ENCODE peak calls at places on chromosome 20, in eight cellular contexts. One of them, this sample, is unnamed.

GRCh38 chr20:23165964-23166363 is 79.8 kb upstream of the CD93 start:
- DNase-seq in endodermal cell: no peak
- DNase-seq in activated T-helper 1 cell treated with anti-CD3 and anti-CD28 coated beads, Interleukin-12 subunit alpha, Interleukin-12 subunit beta, Interleukin-2, Interleukin-4 antibody, amounts not matched to agents 30 ng/mL and 10 ng/mL and 1 ng/mL, durations not matched to agents 14 hours and 24 hours and 36 hours: no peak
- DNase-seq in psoas muscle: no peak
- DNase-seq in GM06990: no peak
- DNase-seq in germinal center: no peak
- DNase-seq in activated naive CD4-positive, alpha-beta T cell: no peak
- DNase-seq in cardiac fibroblast: no peak
- DNase-seq in this sample: no peak

GRCh38 chr20:33013701-33014326 is 6.3 kb downstream of the BPIFB2 start:
- DNase-seq in endodermal cell: peak
- DNase-seq in activated T-helper 1 cell treated with anti-CD3 and anti-CD28 coated beads, Interleukin-12 subunit alpha, Interleukin-12 subunit beta, Interleukin-2, Interleukin-4 antibody, amounts not matched to agents 30 ng/mL and 10 ng/mL and 1 ng/mL, durations not matched to agents 14 hours and 24 hours and 36 hours: no peak
- DNase-seq in psoas muscle: no peak
- DNase-seq in GM06990: no peak
- DNase-seq in germinal center: no peak
- DNase-seq in activated naive CD4-positive, alpha-beta T cell: no peak
- DNase-seq in cardiac fibroblast: no peak
- DNase-seq in this sample: no peak

GRCh38 chr20:63052571-63053429 is 46.0 kb upstream of the BHLHE23 start:
- DNase-seq in endodermal cell: no peak
- DNase-seq in activated T-helper 1 cell treated with anti-CD3 and anti-CD28 coated beads, Interleukin-12 subunit alpha, Interleukin-12 subunit beta, Interleukin-2, Interleukin-4 antibody, amounts not matched to agents 30 ng/mL and 10 ng/mL and 1 ng/mL, durations not matched to agents 14 hours and 24 hours and 36 hours: no peak
- DNase-seq in psoas muscle: no peak
- DNase-seq in GM06990: no peak
- DNase-seq in germinal center: no peak
- DNase-seq in activated naive CD4-positive, alpha-beta T cell: no peak
- DNase-seq in cardiac fibroblast: no peak
- DNase-seq in this sample: no peak

GRCh38 chr20:38692436-38693411 is 31.6 kb upstream of the SLC32A1 start:
- DNase-seq in endodermal cell: peak
- DNase-seq in activated T-helper 1 cell treated with anti-CD3 and anti-CD28 coated beads, Interleukin-12 subunit alpha, Interleukin-12 subunit beta, Interleukin-2, Interleukin-4 antibody, amounts not matched to agents 30 ng/mL and 10 ng/mL and 1 ng/mL, durations not matched to agents 14 hours and 24 hours and 36 hours: peak
- DNase-seq in psoas muscle: no peak
- DNase-seq in GM06990: no peak
- DNase-seq in germinal center: peak
- DNase-seq in activated naive CD4-positive, alpha-beta T cell: no peak
- DNase-seq in cardiac fibroblast: peak
- DNase-seq in this sample: peak

GRCh38 chr20:43539975-43540672 is 18.7 kb upstream of the SGK2 start:
- DNase-seq in endodermal cell: peak
- DNase-seq in activated T-helper 1 cell treated with anti-CD3 and anti-CD28 coated beads, Interleukin-12 subunit alpha, Interleukin-12 subunit beta, Interleukin-2, Interleukin-4 antibody, amounts not matched to agents 30 ng/mL and 10 ng/mL and 1 ng/mL, durations not matched to agents 14 hours and 24 hours and 36 hours: no peak
- DNase-seq in psoas muscle: no peak
- DNase-seq in GM06990: no peak
- DNase-seq in germinal center: no peak
- DNase-seq in activated naive CD4-positive, alpha-beta T cell: no peak
- DNase-seq in cardiac fibroblast: no peak
- DNase-seq in this sample: no peak

GRCh38 chr20:8150591-8150990 is 18.5 kb downstream of the PLCB1 start:
- DNase-seq in endodermal cell: no peak
- DNase-seq in activated T-helper 1 cell treated with anti-CD3 and anti-CD28 coated beads, Interleukin-12 subunit alpha, Interleukin-12 subunit beta, Interleukin-2, Interleukin-4 antibody, amounts not matched to agents 30 ng/mL and 10 ng/mL and 1 ng/mL, durations not matched to agents 14 hours and 24 hours and 36 hours: no peak
- DNase-seq in psoas muscle: no peak
- DNase-seq in GM06990: no peak
- DNase-seq in germinal center: no peak
- DNase-seq in activated naive CD4-positive, alpha-beta T cell: no peak
- DNase-seq in cardiac fibroblast: peak
- DNase-seq in this sample: no peak

GRCh38 chr20:49685809-49686208 is 27.9 kb downstream of the B4GALT5 start:
- DNase-seq in endodermal cell: no peak
- DNase-seq in activated T-helper 1 cell treated with anti-CD3 and anti-CD28 coated beads, Interleukin-12 subunit alpha, Interleukin-12 subunit beta, Interleukin-2, Interleukin-4 antibody, amounts not matched to agents 30 ng/mL and 10 ng/mL and 1 ng/mL, durations not matched to agents 14 hours and 24 hours and 36 hours: no peak
- DNase-seq in psoas muscle: no peak
- DNase-seq in GM06990: no peak
- DNase-seq in germinal center: no peak
- DNase-seq in activated naive CD4-positive, alpha-beta T cell: no peak
- DNase-seq in cardiac fibroblast: peak
- DNase-seq in this sample: no peak

GRCh38 chr20:23106271-23106851 is 20.2 kb upstream of the CD93 start:
- DNase-seq in endodermal cell: no peak
- DNase-seq in activated T-helper 1 cell treated with anti-CD3 and anti-CD28 coated beads, Interleukin-12 subunit alpha, Interleukin-12 subunit beta, Interleukin-2, Interleukin-4 antibody, amounts not matched to agents 30 ng/mL and 10 ng/mL and 1 ng/mL, durations not matched to agents 14 hours and 24 hours and 36 hours: no peak
- DNase-seq in psoas muscle: no peak
- DNase-seq in GM06990: no peak
- DNase-seq in germinal center: no peak
- DNase-seq in activated naive CD4-positive, alpha-beta T cell: no peak
- DNase-seq in cardiac fibroblast: peak
- DNase-seq in this sample: no peak

GRCh38 chr20:41149679-41150131 is 12.4 kb downstream of the PLCG1 start:
- DNase-seq in endodermal cell: no peak
- DNase-seq in activated T-helper 1 cell treated with anti-CD3 and anti-CD28 coated beads, Interleukin-12 subunit alpha, Interleukin-12 subunit beta, Interleukin-2, Interleukin-4 antibody, amounts not matched to agents 30 ng/mL and 10 ng/mL and 1 ng/mL, durations not matched to agents 14 hours and 24 hours and 36 hours: no peak
- DNase-seq in psoas muscle: peak
- DNase-seq in GM06990: no peak
- DNase-seq in germinal center: no peak
- DNase-seq in activated naive CD4-positive, alpha-beta T cell: no peak
- DNase-seq in cardiac fibroblast: no peak
- DNase-seq in this sample: no peak

GRCh38 chr20:63686492-63687321 is 9.7 kb upstream of the TNFRSF6B start:
- DNase-seq in endodermal cell: no peak
- DNase-seq in activated T-helper 1 cell treated with anti-CD3 and anti-CD28 coated beads, Interleukin-12 subunit alpha, Interleukin-12 subunit beta, Interleukin-2, Interleukin-4 antibody, amounts not matched to agents 30 ng/mL and 10 ng/mL and 1 ng/mL, durations not matched to agents 14 hours and 24 hours and 36 hours: no peak
- DNase-seq in psoas muscle: peak
- DNase-seq in GM06990: no peak
- DNase-seq in germinal center: no peak
- DNase-seq in activated naive CD4-positive, alpha-beta T cell: no peak
- DNase-seq in cardiac fibroblast: peak
- DNase-seq in this sample: peak

GRCh38 chr20:49245921-49246740 is 26.9 kb downstream of the DDX27 start:
- DNase-seq in endodermal cell: peak
- DNase-seq in activated T-helper 1 cell treated with anti-CD3 and anti-CD28 coated beads, Interleukin-12 subunit alpha, Interleukin-12 subunit beta, Interleukin-2, Interleukin-4 antibody, amounts not matched to agents 30 ng/mL and 10 ng/mL and 1 ng/mL, durations not matched to agents 14 hours and 24 hours and 36 hours: no peak
- DNase-seq in psoas muscle: no peak
- DNase-seq in GM06990: no peak
- DNase-seq in germinal center: peak
- DNase-seq in activated naive CD4-positive, alpha-beta T cell: no peak
- DNase-seq in cardiac fibroblast: peak
- DNase-seq in this sample: peak

GRCh38 chr20:22410556-22411130 is 173.7 kb downstream of the FOXA2 start:
- DNase-seq in endodermal cell: no peak
- DNase-seq in activated T-helper 1 cell treated with anti-CD3 and anti-CD28 coated beads, Interleukin-12 subunit alpha, Interleukin-12 subunit beta, Interleukin-2, Interleukin-4 antibody, amounts not matched to agents 30 ng/mL and 10 ng/mL and 1 ng/mL, durations not matched to agents 14 hours and 24 hours and 36 hours: no peak
- DNase-seq in psoas muscle: no peak
- DNase-seq in GM06990: no peak
- DNase-seq in germinal center: no peak
- DNase-seq in activated naive CD4-positive, alpha-beta T cell: no peak
- DNase-seq in cardiac fibroblast: no peak
- DNase-seq in this sample: no peak

GRCh38 chr20:3221398-3222226 is 12.3 kb downstream of the ITPA start:
- DNase-seq in endodermal cell: no peak
- DNase-seq in activated T-helper 1 cell treated with anti-CD3 and anti-CD28 coated beads, Interleukin-12 subunit alpha, Interleukin-12 subunit beta, Interleukin-2, Interleukin-4 antibody, amounts not matched to agents 30 ng/mL and 10 ng/mL and 1 ng/mL, durations not matched to agents 14 hours and 24 hours and 36 hours: no peak
- DNase-seq in psoas muscle: no peak
- DNase-seq in GM06990: no peak
- DNase-seq in germinal center: no peak
- DNase-seq in activated naive CD4-positive, alpha-beta T cell: no peak
- DNase-seq in cardiac fibroblast: no peak
- DNase-seq in this sample: no peak

GRCh38 chr20:15706719-15707118 is 866.5 kb downstream of the KIF16B start:
- DNase-seq in endodermal cell: no peak
- DNase-seq in activated T-helper 1 cell treated with anti-CD3 and anti-CD28 coated beads, Interleukin-12 subunit alpha, Interleukin-12 subunit beta, Interleukin-2, Interleukin-4 antibody, amounts not matched to agents 30 ng/mL and 10 ng/mL and 1 ng/mL, durations not matched to agents 14 hours and 24 hours and 36 hours: no peak
- DNase-seq in psoas muscle: no peak
- DNase-seq in GM06990: no peak
- DNase-seq in germinal center: no peak
- DNase-seq in activated naive CD4-positive, alpha-beta T cell: no peak
- DNase-seq in cardiac fibroblast: no peak
- DNase-seq in this sample: no peak

GRCh38 chr20:58524814-58525213 is 9.6 kb upstream of the APCDD1L start:
- DNase-seq in endodermal cell: no peak
- DNase-seq in activated T-helper 1 cell treated with anti-CD3 and anti-CD28 coated beads, Interleukin-12 subunit alpha, Interleukin-12 subunit beta, Interleukin-2, Interleukin-4 antibody, amounts not matched to agents 30 ng/mL and 10 ng/mL and 1 ng/mL, durations not matched to agents 14 hours and 24 hours and 36 hours: no peak
- DNase-seq in psoas muscle: no peak
- DNase-seq in GM06990: no peak
- DNase-seq in germinal center: no peak
- DNase-seq in activated naive CD4-positive, alpha-beta T cell: no peak
- DNase-seq in cardiac fibroblast: peak
- DNase-seq in this sample: no peak

GRCh38 chr20:44331201-44331600 is 5.6 kb upstream of the R3HDML start:
- DNase-seq in endodermal cell: no peak
- DNase-seq in activated T-helper 1 cell treated with anti-CD3 and anti-CD28 coated beads, Interleukin-12 subunit alpha, Interleukin-12 subunit beta, Interleukin-2, Interleukin-4 antibody, amounts not matched to agents 30 ng/mL and 10 ng/mL and 1 ng/mL, durations not matched to agents 14 hours and 24 hours and 36 hours: no peak
- DNase-seq in psoas muscle: no peak
- DNase-seq in GM06990: no peak
- DNase-seq in germinal center: no peak
- DNase-seq in activated naive CD4-positive, alpha-beta T cell: no peak
- DNase-seq in cardiac fibroblast: no peak
- DNase-seq in this sample: no peak

GRCh38 chr20:23302801-23303200 is 47.8 kb upstream of the NXT1 start:
- DNase-seq in endodermal cell: no peak
- DNase-seq in activated T-helper 1 cell treated with anti-CD3 and anti-CD28 coated beads, Interleukin-12 subunit alpha, Interleukin-12 subunit beta, Interleukin-2, Interleukin-4 antibody, amounts not matched to agents 30 ng/mL and 10 ng/mL and 1 ng/mL, durations not matched to agents 14 hours and 24 hours and 36 hours: no peak
- DNase-seq in psoas muscle: no peak
- DNase-seq in GM06990: no peak
- DNase-seq in germinal center: no peak
- DNase-seq in activated naive CD4-positive, alpha-beta T cell: no peak
- DNase-seq in cardiac fibroblast: no peak
- DNase-seq in this sample: no peak

GRCh38 chr20:12928755-12929401 is 79.9 kb upstream of the SPTLC3 start:
- DNase-seq in endodermal cell: no peak
- DNase-seq in activated T-helper 1 cell treated with anti-CD3 and anti-CD28 coated beads, Interleukin-12 subunit alpha, Interleukin-12 subunit beta, Interleukin-2, Interleukin-4 antibody, amounts not matched to agents 30 ng/mL and 10 ng/mL and 1 ng/mL, durations not matched to agents 14 hours and 24 hours and 36 hours: no peak
- DNase-seq in psoas muscle: no peak
- DNase-seq in GM06990: no peak
- DNase-seq in germinal center: no peak
- DNase-seq in activated naive CD4-positive, alpha-beta T cell: no peak
- DNase-seq in cardiac fibroblast: peak
- DNase-seq in this sample: no peak

GRCh38 chr20:39271205-39271604 is 309.1 kb downstream of the DHX35 start:
- DNase-seq in endodermal cell: peak
- DNase-seq in activated T-helper 1 cell treated with anti-CD3 and anti-CD28 coated beads, Interleukin-12 subunit alpha, Interleukin-12 subunit beta, Interleukin-2, Interleukin-4 antibody, amounts not matched to agents 30 ng/mL and 10 ng/mL and 1 ng/mL, durations not matched to agents 14 hours and 24 hours and 36 hours: no peak
- DNase-seq in psoas muscle: no peak
- DNase-seq in GM06990: no peak
- DNase-seq in germinal center: no peak
- DNase-seq in activated naive CD4-positive, alpha-beta T cell: no peak
- DNase-seq in cardiac fibroblast: no peak
- DNase-seq in this sample: no peak

GRCh38 chr20:60210779-60211617 is 252.8 kb downstream of the CDH26 start:
- DNase-seq in endodermal cell: peak
- DNase-seq in activated T-helper 1 cell treated with anti-CD3 and anti-CD28 coated beads, Interleukin-12 subunit alpha, Interleukin-12 subunit beta, Interleukin-2, Interleukin-4 antibody, amounts not matched to agents 30 ng/mL and 10 ng/mL and 1 ng/mL, durations not matched to agents 14 hours and 24 hours and 36 hours: peak
- DNase-seq in psoas muscle: peak
- DNase-seq in GM06990: peak
- DNase-seq in germinal center: peak
- DNase-seq in activated naive CD4-positive, alpha-beta T cell: peak
- DNase-seq in cardiac fibroblast: peak
- DNase-seq in this sample: peak

GRCh38 chr20:41048475-41049242 is 20.0 kb downstream of the TOP1 start:
- DNase-seq in endodermal cell: no peak
- DNase-seq in activated T-helper 1 cell treated with anti-CD3 and anti-CD28 coated beads, Interleukin-12 subunit alpha, Interleukin-12 subunit beta, Interleukin-2, Interleukin-4 antibody, amounts not matched to agents 30 ng/mL and 10 ng/mL and 1 ng/mL, durations not matched to agents 14 hours and 24 hours and 36 hours: no peak
- DNase-seq in psoas muscle: no peak
- DNase-seq in GM06990: no peak
- DNase-seq in germinal center: peak
- DNase-seq in activated naive CD4-positive, alpha-beta T cell: no peak
- DNase-seq in cardiac fibroblast: no peak
- DNase-seq in this sample: no peak

GRCh38 chr20:25496968-25497401 is 88.3 kb downstream of the NINL start:
- DNase-seq in endodermal cell: no peak
- DNase-seq in activated T-helper 1 cell treated with anti-CD3 and anti-CD28 coated beads, Interleukin-12 subunit alpha, Interleukin-12 subunit beta, Interleukin-2, Interleukin-4 antibody, amounts not matched to agents 30 ng/mL and 10 ng/mL and 1 ng/mL, durations not matched to agents 14 hours and 24 hours and 36 hours: no peak
- DNase-seq in psoas muscle: no peak
- DNase-seq in GM06990: no peak
- DNase-seq in germinal center: no peak
- DNase-seq in activated naive CD4-positive, alpha-beta T cell: no peak
- DNase-seq in cardiac fibroblast: no peak
- DNase-seq in this sample: peak

GRCh38 chr20:63775096-63775978 is 35.8 kb downstream of the SLC2A4RG start:
- DNase-seq in endodermal cell: peak
- DNase-seq in activated T-helper 1 cell treated with anti-CD3 and anti-CD28 coated beads, Interleukin-12 subunit alpha, Interleukin-12 subunit beta, Interleukin-2, Interleukin-4 antibody, amounts not matched to agents 30 ng/mL and 10 ng/mL and 1 ng/mL, durations not matched to agents 14 hours and 24 hours and 36 hours: no peak
- DNase-seq in psoas muscle: peak
- DNase-seq in GM06990: no peak
- DNase-seq in germinal center: peak
- DNase-seq in activated naive CD4-positive, alpha-beta T cell: no peak
- DNase-seq in cardiac fibroblast: peak
- DNase-seq in this sample: no peak

GRCh38 chr20:46218656-46219055 is 89.6 kb downstream of the CDH22 start:
- DNase-seq in endodermal cell: no peak
- DNase-seq in activated T-helper 1 cell treated with anti-CD3 and anti-CD28 coated beads, Interleukin-12 subunit alpha, Interleukin-12 subunit beta, Interleukin-2, Interleukin-4 antibody, amounts not matched to agents 30 ng/mL and 10 ng/mL and 1 ng/mL, durations not matched to agents 14 hours and 24 hours and 36 hours: no peak
- DNase-seq in psoas muscle: no peak
- DNase-seq in GM06990: no peak
- DNase-seq in germinal center: no peak
- DNase-seq in activated naive CD4-positive, alpha-beta T cell: no peak
- DNase-seq in cardiac fibroblast: no peak
- DNase-seq in this sample: no peak

GRCh38 chr20:57398231-57398821 is 7.1 kb downstream of the RBM38 start:
- DNase-seq in endodermal cell: no peak
- DNase-seq in activated T-helper 1 cell treated with anti-CD3 and anti-CD28 coated beads, Interleukin-12 subunit alpha, Interleukin-12 subunit beta, Interleukin-2, Interleukin-4 antibody, amounts not matched to agents 30 ng/mL and 10 ng/mL and 1 ng/mL, durations not matched to agents 14 hours and 24 hours and 36 hours: peak
- DNase-seq in psoas muscle: peak
- DNase-seq in GM06990: peak
- DNase-seq in germinal center: peak
- DNase-seq in activated naive CD4-positive, alpha-beta T cell: peak
- DNase-seq in cardiac fibroblast: no peak
- DNase-seq in this sample: peak

GRCh38 chr20:50163570-50164317 is 10.2 kb upstream of the PEDS1 start:
- DNase-seq in endodermal cell: no peak
- DNase-seq in activated T-helper 1 cell treated with anti-CD3 and anti-CD28 coated beads, Interleukin-12 subunit alpha, Interleukin-12 subunit beta, Interleukin-2, Interleukin-4 antibody, amounts not matched to agents 30 ng/mL and 10 ng/mL and 1 ng/mL, durations not matched to agents 14 hours and 24 hours and 36 hours: no peak
- DNase-seq in psoas muscle: peak
- DNase-seq in GM06990: no peak
- DNase-seq in germinal center: no peak
- DNase-seq in activated naive CD4-positive, alpha-beta T cell: no peak
- DNase-seq in cardiac fibroblast: peak
- DNase-seq in this sample: no peak

GRCh38 chr20:31712112-31712553 is 10.5 kb downstream of the BCL2L1 start:
- DNase-seq in endodermal cell: no peak
- DNase-seq in activated T-helper 1 cell treated with anti-CD3 and anti-CD28 coated beads, Interleukin-12 subunit alpha, Interleukin-12 subunit beta, Interleukin-2, Interleukin-4 antibody, amounts not matched to agents 30 ng/mL and 10 ng/mL and 1 ng/mL, durations not matched to agents 14 hours and 24 hours and 36 hours: no peak
- DNase-seq in psoas muscle: no peak
- DNase-seq in GM06990: no peak
- DNase-seq in germinal center: no peak
- DNase-seq in activated naive CD4-positive, alpha-beta T cell: no peak
- DNase-seq in cardiac fibroblast: peak
- DNase-seq in this sample: peak

GRCh38 chr20:46123482-46124245 is 5.5 kb downstream of the CD40 start:
- DNase-seq in endodermal cell: peak
- DNase-seq in activated T-helper 1 cell treated with anti-CD3 and anti-CD28 coated beads, Interleukin-12 subunit alpha, Interleukin-12 subunit beta, Interleukin-2, Interleukin-4 antibody, amounts not matched to agents 30 ng/mL and 10 ng/mL and 1 ng/mL, durations not matched to agents 14 hours and 24 hours and 36 hours: no peak
- DNase-seq in psoas muscle: no peak
- DNase-seq in GM06990: no peak
- DNase-seq in germinal center: no peak
- DNase-seq in activated naive CD4-positive, alpha-beta T cell: no peak
- DNase-seq in cardiac fibroblast: no peak
- DNase-seq in this sample: no peak

GRCh38 chr20:5309971-5310370 is 6.8 kb downstream of the PROKR2 start:
- DNase-seq in endodermal cell: no peak
- DNase-seq in activated T-helper 1 cell treated with anti-CD3 and anti-CD28 coated beads, Interleukin-12 subunit alpha, Interleukin-12 subunit beta, Interleukin-2, Interleukin-4 antibody, amounts not matched to agents 30 ng/mL and 10 ng/mL and 1 ng/mL, durations not matched to agents 14 hours and 24 hours and 36 hours: no peak
- DNase-seq in psoas muscle: no peak
- DNase-seq in GM06990: no peak
- DNase-seq in germinal center: no peak
- DNase-seq in activated naive CD4-positive, alpha-beta T cell: no peak
- DNase-seq in cardiac fibroblast: no peak
- DNase-seq in this sample: no peak

GRCh38 chr20:48298851-48299484 is 513.7 kb upstream of the SULF2 start:
- DNase-seq in endodermal cell: peak
- DNase-seq in activated T-helper 1 cell treated with anti-CD3 and anti-CD28 coated beads, Interleukin-12 subunit alpha, Interleukin-12 subunit beta, Interleukin-2, Interleukin-4 antibody, amounts not matched to agents 30 ng/mL and 10 ng/mL and 1 ng/mL, durations not matched to agents 14 hours and 24 hours and 36 hours: no peak
- DNase-seq in psoas muscle: no peak
- DNase-seq in GM06990: no peak
- DNase-seq in germinal center: no peak
- DNase-seq in activated naive CD4-positive, alpha-beta T cell: no peak
- DNase-seq in cardiac fibroblast: peak
- DNase-seq in this sample: peak

GRCh38 chr20:42901689-42902518 is 287.8 kb downstream of the PTPRT start:
- DNase-seq in endodermal cell: no peak
- DNase-seq in activated T-helper 1 cell treated with anti-CD3 and anti-CD28 coated beads, Interleukin-12 subunit alpha, Interleukin-12 subunit beta, Interleukin-2, Interleukin-4 antibody, amounts not matched to agents 30 ng/mL and 10 ng/mL and 1 ng/mL, durations not matched to agents 14 hours and 24 hours and 36 hours: no peak
- DNase-seq in psoas muscle: peak
- DNase-seq in GM06990: no peak
- DNase-seq in germinal center: no peak
- DNase-seq in activated naive CD4-positive, alpha-beta T cell: no peak
- DNase-seq in cardiac fibroblast: no peak
- DNase-seq in this sample: peak

GRCh38 chr20:20241966-20242365 is 125.9 kb upstream of the INSM1 start:
- DNase-seq in endodermal cell: no peak
- DNase-seq in activated T-helper 1 cell treated with anti-CD3 and anti-CD28 coated beads, Interleukin-12 subunit alpha, Interleukin-12 subunit beta, Interleukin-2, Interleukin-4 antibody, amounts not matched to agents 30 ng/mL and 10 ng/mL and 1 ng/mL, durations not matched to agents 14 hours and 24 hours and 36 hours: no peak
- DNase-seq in psoas muscle: no peak
- DNase-seq in GM06990: no peak
- DNase-seq in germinal center: no peak
- DNase-seq in activated naive CD4-positive, alpha-beta T cell: no peak
- DNase-seq in cardiac fibroblast: no peak
- DNase-seq in this sample: no peak

GRCh38 chr20:52410182-52410647 is 218.6 kb upstream of the ZFP64 start:
- DNase-seq in endodermal cell: no peak
- DNase-seq in activated T-helper 1 cell treated with anti-CD3 and anti-CD28 coated beads, Interleukin-12 subunit alpha, Interleukin-12 subunit beta, Interleukin-2, Interleukin-4 antibody, amounts not matched to agents 30 ng/mL and 10 ng/mL and 1 ng/mL, durations not matched to agents 14 hours and 24 hours and 36 hours: peak
- DNase-seq in psoas muscle: no peak
- DNase-seq in GM06990: no peak
- DNase-seq in germinal center: no peak
- DNase-seq in activated naive CD4-positive, alpha-beta T cell: no peak
- DNase-seq in cardiac fibroblast: peak
- DNase-seq in this sample: no peak

GRCh38 chr20:49729780-49730179 is 16.1 kb upstream of the B4GALT5 start:
- DNase-seq in endodermal cell: no peak
- DNase-seq in activated T-helper 1 cell treated with anti-CD3 and anti-CD28 coated beads, Interleukin-12 subunit alpha, Interleukin-12 subunit beta, Interleukin-2, Interleukin-4 antibody, amounts not matched to agents 30 ng/mL and 10 ng/mL and 1 ng/mL, durations not matched to agents 14 hours and 24 hours and 36 hours: no peak
- DNase-seq in psoas muscle: no peak
- DNase-seq in GM06990: no peak
- DNase-seq in germinal center: no peak
- DNase-seq in activated naive CD4-positive, alpha-beta T cell: no peak
- DNase-seq in cardiac fibroblast: peak
- DNase-seq in this sample: no peak

This sample was measured in body of pancreas.